ENCODE peak calls at places on chromosomes 16 and 17, in eight cellular contexts. O is GM04503, L is NCI-H1417, Q is memory B cell, N is hippocampal formation, J is nucleus accumbens, D is LHCN-M2, B is HT1080. T is an unnamed sample.

GRCh38 chr17:42142371-42142896 is 12.4 kb downstream of the RAB5C start:
- DNase-seq in Q (no peak), N (no peak), D (peak; percentile 86), B (no peak), J (no peak), L (no peak), O (peak; percentile 88), T (no peak)

GRCh38 chr17:8630227-8630801 is at the start of gene MYH10:
- DNase-seq in N (no peak), D (no peak), Q (no peak), O (no peak), J (no peak), B (no peak), L (no peak), T (no peak)

GRCh38 chr17:44909681-44910144 is 5.6 kb downstream of the GFAP start:
- DNase-seq in D (peak; percentile 71), N (no peak), L (no peak), Q (no peak), B (peak; percentile 96), O (peak; percentile 49), J (no peak), T (no peak)

GRCh38 chr16:50381679-50382440 is 13.1 kb upstream of the BRD7 start:
- DNase-seq in B (no peak), J (no peak), Q (no peak), N (no peak), D (no peak), L (no peak), O (no peak), T (no peak)

GRCh38 chr17:68437979-68438877 is 19.1 kb downstream of the WIPI1 start:
- DNase-seq in J (no peak), Q (no peak), D (no peak), O (no peak), B (peak; percentile 45), N (no peak), L (no peak), T (peak; percentile 36)

GRCh38 chr17:42843358-42843934 is 934 bp upstream of the AOC2 start:
- DNase-seq in Q (no peak), J (no peak), O (peak; percentile 15), D (peak; percentile 56), N (peak; percentile 58), B (peak; percentile 44), L (peak; percentile 80), T (no peak)

GRCh38 chr16:89334461-89334860 is 117.0 kb downstream of the ZNF778 start:
- DNase-seq in N (no peak), Q (no peak), L (no peak), D (no peak), J (no peak), B (no peak), O (no peak), T (no peak)

GRCh38 chr16:48099455-48099854 is 56.3 kb downstream of the ABCC12 start:
- DNase-seq in N (no peak), Q (no peak), D (peak; percentile 22), O (no peak), J (no peak), L (no peak), B (peak; percentile 72), T (no peak)

GRCh38 chr17:28846231-28846630 is 3.6 kb upstream of the FAM222B start:
- DNase-seq in Q (no peak), J (no peak), D (no peak), L (no peak), N (no peak), O (no peak), B (no peak), T (no peak)

GRCh38 chr17:56159764-56160394 is 6.6 kb downstream of the ANKFN1 start:
- DNase-seq in D (no peak), L (no peak), Q (no peak), O (no peak), B (no peak), N (no peak), J (no peak), T (no peak)

GRCh38 chr17:42518755-42519545 is 17.1 kb upstream of the NAGLU start:
- DNase-seq in J (no peak), N (no peak), Q (no peak), B (peak; percentile 65), L (no peak), O (no peak), D (peak; percentile 87), T (no peak)

GRCh38 chr16:8962393-8963009 is 1.2 kb downstream of the USP7 start:
- DNase-seq in J (no peak), Q (peak; percentile 73), B (no peak), O (no peak), L (peak; percentile 65), N (no peak), D (peak; percentile 22), T (peak; percentile 45)

GRCh38 chr17:42340691-42341127 is 47.5 kb downstream of the STAT3 start:
- DNase-seq in D (no peak), L (no peak), B (peak; percentile 11), O (no peak), N (no peak), J (no peak), Q (no peak), T (no peak)

GRCh38 chr17:31508310-31509094 is 117.0 kb downstream of the RAB11FIP4 start:
- DNase-seq in L (no peak), J (no peak), B (no peak), Q (peak; percentile 41), N (no peak), O (no peak), D (no peak), T (peak; percentile 60)

GRCh38 chr17:48878920-48879898 is 13.4 kb upstream of the ATP5MC1 start:
- DNase-seq in N (peak; percentile 56), L (peak; percentile 86), J (peak; percentile 14), O (no peak), Q (peak; percentile 55), D (peak; percentile 59), B (peak; percentile 68), T (peak; percentile 42)

GRCh38 chr17:80497726-80498241 is 21.4 kb upstream of the NPTX1 start:
- DNase-seq in O (no peak), J (no peak), B (peak; percentile 20), L (no peak), N (no peak), Q (no peak), D (no peak), T (no peak)

GRCh38 chr17:57268176-57268575 is 11.9 kb downstream of the MSI2 start:
- DNase-seq in D (no peak), Q (no peak), B (no peak), L (no peak), J (no peak), N (no peak), O (no peak), T (no peak)

GRCh38 chr17:74452027-74452840 is 14.2 kb upstream of the CD300A start:
- DNase-seq in O (no peak), L (peak; percentile 69), Q (no peak), B (no peak), J (no peak), D (no peak), N (no peak), T (no peak)

GRCh38 chr16:28478511-28479180 is 6.5 kb upstream of the NPIPB7 start:
- DNase-seq in Q (no peak), N (no peak), B (no peak), D (no peak), L (no peak), O (no peak), J (no peak), T (no peak)

GRCh38 chr16:75566889-75567255 is 693 bp downstream of the GABARAPL2 start:
- DNase-seq in J (no peak), N (no peak), L (no peak), B (peak; percentile 2), Q (no peak), O (no peak), D (no peak), T (peak; percentile 15)

GRCh38 chr17:11814655-11815262 is 182.5 kb downstream of the ZNF18 start:
- DNase-seq in Q (no peak), L (no peak), O (no peak), J (no peak), B (no peak), N (no peak), D (no peak), T (no peak)

GRCh38 chr16:28309811-28310311 is 17.5 kb downstream of the SBK1 start:
- DNase-seq in N (no peak), L (no peak), O (no peak), B (no peak), D (no peak), Q (no peak), J (no peak), T (peak; percentile 76)

GRCh38 chr17:64498308-64499203 is 1.7 kb upstream of the POLG2 start:
- DNase-seq in J (no peak), N (no peak), D (no peak), Q (no peak), O (no peak), L (peak; percentile 23), B (no peak), T (no peak)